ENCODE peak calls at places on chromosomes 4 and X, in five cellular contexts. B, J, I, W and S are unnamed samples.

GRCh38 chr4:94491322-94491721 is 39.6 kb downstream of the PDLIM5 start:
- DNase-seq in B (no peak), J (no peak), I (no peak), W (no peak), S (no peak)

GRCh38 chr4:113976937-113977855 is 2.3 kb downstream of the ARSJ start:
- DNase-seq in B (no peak), J (no peak), I (no peak), W (no peak), S (no peak)

GRCh38 chr4:8587469-8588195 is 4.9 kb upstream of the CPZ start:
- DNase-seq in B (no peak), J (no peak), I (no peak), W (no peak), S (no peak)

GRCh38 chrX:66004928-66005831 is 34.7 kb downstream of the VSIG4 start:
- DNase-seq in B (no peak), J (no peak), I (no peak), W (no peak), S (no peak)

GRCh38 chr4:184544711-184545409 is 70.5 kb upstream of the IRF2 start:
- DNase-seq in B (no peak), J (no peak), I (no peak), W (no peak), S (no peak)

GRCh38 chr4:3813151-3813905 is 47.1 kb downstream of the ADRA2C start:
- DNase-seq in B (no peak), J (no peak), I (no peak), W (no peak), S (no peak)

GRCh38 chrX:74450803-74451449 is 29.6 kb downstream of the SLC16A2 start:
- DNase-seq in B (no peak), J (peak), I (no peak), W (no peak), S (no peak)

GRCh38 chr4:145513020-145513621 is 31.5 kb downstream of the SMAD1 start:
- DNase-seq in B (no peak), J (no peak), I (no peak), W (no peak), S (no peak)

GRCh38 chr4:148062301-148062950 is 330.5 kb downstream of the ARHGAP10 start:
- DNase-seq in B (no peak), J (no peak), I (no peak), W (no peak), S (no peak)

GRCh38 chrX:39396358-39396995 is 595.2 kb downstream of the MID1IP1 start:
- DNase-seq in B (no peak), J (no peak), I (no peak), W (no peak), S (no peak)

GRCh38 chr4:8314691-8315255 is 45.2 kb downstream of the HTRA3 start:
- DNase-seq in B (no peak), J (no peak), I (peak), W (no peak), S (no peak)

GRCh38 chr4:123505457-123506310 is 109.1 kb downstream of the SPRY1 start:
- DNase-seq in B (no peak), J (peak), I (peak), W (peak), S (peak)

GRCh38 chr4:72076562-72076961 is 44.8 kb downstream of the NPFFR2 start:
- DNase-seq in B (no peak), J (peak), I (no peak), W (no peak), S (no peak)

GRCh38 chrX:1443496-1444075 is 9.1 kb downstream of the ASMTL start:
- DNase-seq in B (no peak), J (no peak), I (no peak), W (no peak), S (no peak)

GRCh38 chrX:49876750-49877149 is 2.5 kb upstream of the USP27X start:
- DNase-seq in B (no peak), J (peak), I (no peak), W (no peak), S (peak)

DNA sequence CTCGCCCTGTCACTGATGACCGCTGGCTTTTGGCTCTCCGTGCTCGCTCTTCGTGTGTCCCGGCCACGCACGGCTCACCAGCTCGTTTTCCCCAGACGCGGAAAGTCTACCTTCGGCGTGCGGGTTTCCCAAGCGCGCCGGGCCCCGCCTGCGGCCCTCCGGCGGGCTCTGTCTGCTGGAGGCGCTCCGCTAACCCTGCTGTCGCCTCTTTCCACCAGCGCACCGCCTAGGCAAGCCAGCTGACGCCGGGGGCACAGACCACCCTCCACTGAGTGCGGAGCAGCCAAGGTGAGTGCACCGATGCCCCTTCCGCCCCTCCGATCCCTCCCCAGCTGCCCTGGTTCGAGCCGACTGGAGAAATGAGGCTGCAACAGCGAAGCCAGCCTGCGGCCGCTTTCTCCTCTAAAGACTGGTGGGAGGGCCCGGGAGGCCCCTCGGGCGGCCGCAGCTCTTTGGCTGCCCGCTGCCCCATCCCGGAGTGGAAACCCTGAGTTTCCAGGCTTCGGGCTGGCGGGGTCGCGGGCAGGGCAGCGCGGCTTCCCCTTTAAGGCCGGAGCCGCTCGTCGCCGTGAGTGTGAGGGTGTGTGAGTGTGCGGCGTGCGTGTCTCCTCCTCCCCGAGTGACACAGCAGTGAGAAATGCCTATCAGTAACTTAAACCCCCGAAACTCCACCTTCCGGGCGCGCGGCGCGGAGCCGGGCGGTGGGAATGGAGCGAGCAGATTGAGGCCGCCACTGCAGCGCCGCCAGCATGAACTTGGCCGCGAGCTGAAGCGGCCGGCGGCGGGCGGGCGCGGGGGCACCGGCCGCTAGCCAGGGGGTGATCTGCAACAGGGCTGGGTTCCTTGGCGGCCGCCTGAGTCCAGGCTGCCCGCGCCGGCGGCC is at the start of gene MAMLD1:
- DNase-seq in B (no peak), J (peak), I (peak), W (peak), S (no peak)
- TF ChIP-seq CTCF in B (no peak), J (no peak), I (no peak), W (no peak), S (no peak)

DNA sequence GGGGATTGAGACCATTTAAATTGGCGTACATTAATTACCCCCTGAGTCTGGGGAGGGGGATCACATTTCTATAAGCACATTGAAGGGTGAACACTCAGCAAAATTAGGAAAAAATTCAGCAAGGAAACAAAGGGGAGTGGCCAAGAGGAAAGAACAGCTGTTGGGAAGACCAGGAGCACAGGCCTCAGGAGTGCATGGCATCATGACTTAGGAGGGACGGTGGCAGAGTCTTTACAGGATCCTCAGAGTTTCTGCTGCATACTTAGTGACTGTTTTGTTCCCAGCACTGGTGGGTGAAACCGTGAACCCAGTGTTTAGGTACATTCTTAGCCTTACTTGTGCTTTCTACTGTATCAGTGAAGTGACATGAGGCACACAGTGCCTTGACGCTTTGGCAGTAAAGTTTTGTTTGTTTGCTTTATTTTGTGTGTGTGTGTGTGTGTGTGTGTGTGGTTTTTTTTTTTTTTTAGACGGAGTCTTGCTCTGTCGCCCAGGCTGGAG is 121.3 kb downstream of the CBR4 start:
- DNase-seq in B (no peak), J (no peak), I (no peak), W (no peak), S (no peak)
- TF ChIP-seq CTCF in B (no peak), J (no peak), I (no peak), W (no peak), S (no peak)

DNA sequence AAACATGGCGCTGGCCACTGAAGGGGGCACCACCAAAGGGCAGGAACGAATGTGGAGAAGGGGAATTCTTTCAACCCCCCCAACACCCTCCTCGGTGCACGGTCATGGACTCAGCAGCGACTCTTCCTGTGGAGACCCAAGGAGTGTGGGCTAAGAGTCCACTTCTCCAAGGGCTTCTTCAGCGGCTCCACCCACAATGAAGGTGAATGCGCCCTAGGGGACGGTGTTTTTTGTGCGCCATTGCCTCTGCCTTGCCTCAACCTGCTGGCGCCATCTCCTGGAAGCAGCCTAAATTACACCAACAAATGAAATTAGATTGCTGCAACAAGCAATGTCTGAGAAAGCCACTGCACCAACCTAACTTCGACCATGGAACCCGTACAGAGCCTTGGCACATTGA is 169.2 kb upstream of the MAGEB18 start:
- DNase-seq in B (no peak), J (no peak), I (no peak), W (peak), S (no peak)
- TF ChIP-seq CTCF in B (peak), J (peak), I (no peak), W (peak), S (no peak)

DNA sequence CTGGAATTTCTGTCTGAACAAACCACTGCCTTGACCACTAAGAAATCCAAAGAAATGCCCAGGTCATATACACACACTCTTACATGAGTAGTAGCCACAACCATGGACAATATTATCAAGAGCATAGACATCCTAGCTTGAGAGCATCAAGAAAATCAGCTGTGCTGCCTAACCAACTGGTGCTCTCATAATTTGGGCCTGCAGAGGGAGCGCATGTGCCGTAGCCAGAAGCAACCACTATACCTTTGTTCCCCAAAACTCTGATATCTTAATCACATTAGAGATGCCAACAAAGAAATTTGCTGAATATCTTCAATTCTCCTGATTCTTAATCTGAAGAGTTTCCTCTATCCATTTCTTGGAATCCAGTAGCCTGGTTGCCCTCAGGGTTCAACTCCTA is 163.6 kb downstream of the ZNF674 start:
- DNase-seq in B (peak), J (peak), I (no peak), W (peak), S (no peak)
- TF ChIP-seq CTCF in B (peak), J (peak), I (no peak), W (peak), S (peak)

GRCh38 chr4:110510955-110511544 is 35.1 kb downstream of the ENPEP start:
- DNase-seq in B (no peak), J (no peak), I (no peak), W (peak), S (peak)
- TF ChIP-seq CTCF in B (peak), J (peak), I (peak), W (peak), S (peak)

DNA sequence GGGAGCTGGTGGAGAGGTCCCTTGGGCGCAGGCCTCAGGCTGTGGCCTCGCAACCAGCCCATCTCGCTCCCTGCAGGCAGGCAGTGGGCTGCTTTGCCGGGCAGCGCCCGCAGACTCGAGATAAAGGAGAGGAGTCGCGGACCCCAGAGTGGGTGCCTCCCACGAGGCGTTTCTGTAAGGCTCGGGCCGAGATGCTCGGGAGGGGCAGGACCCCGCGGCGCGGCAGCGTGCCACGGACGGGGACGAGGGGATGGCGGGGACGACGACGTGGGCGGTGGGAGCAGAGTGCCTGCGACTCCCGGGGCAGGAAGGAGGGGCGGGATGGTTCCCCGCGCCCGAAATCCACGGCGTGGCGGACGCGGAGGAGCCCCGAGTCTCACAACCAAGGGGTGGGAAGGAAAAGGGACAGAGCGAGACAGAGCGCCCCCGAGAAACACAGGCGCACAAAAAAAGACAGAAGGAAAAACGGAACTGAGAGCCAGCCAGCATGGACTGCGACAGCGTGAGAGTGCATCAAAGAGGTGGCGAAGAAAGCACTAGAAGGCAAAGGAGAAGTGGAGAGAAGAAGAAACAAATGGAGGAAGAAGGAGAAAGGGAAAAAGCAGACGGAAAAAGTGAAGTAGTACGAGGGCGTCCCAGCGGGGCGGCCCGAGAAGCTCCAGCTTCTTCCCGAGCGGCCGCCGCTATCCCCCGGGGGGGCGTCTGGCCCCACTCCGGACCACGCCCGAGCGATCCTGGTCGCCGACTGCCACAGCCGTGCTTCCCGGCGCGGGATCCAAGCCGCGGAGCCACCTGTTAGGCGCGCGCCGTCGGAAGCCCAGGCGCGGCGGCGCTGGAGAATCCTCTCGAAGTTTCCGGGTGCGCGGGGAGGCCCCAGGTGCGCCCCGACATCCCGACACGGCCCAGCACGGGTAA is 1.5 kb downstream of the BEND4 start:
- DNase-seq in B (no peak), J (no peak), I (no peak), W (peak), S (peak)
- TF ChIP-seq CTCF in B (no peak), J (no peak), I (no peak), W (no peak), S (no peak)

DNA sequence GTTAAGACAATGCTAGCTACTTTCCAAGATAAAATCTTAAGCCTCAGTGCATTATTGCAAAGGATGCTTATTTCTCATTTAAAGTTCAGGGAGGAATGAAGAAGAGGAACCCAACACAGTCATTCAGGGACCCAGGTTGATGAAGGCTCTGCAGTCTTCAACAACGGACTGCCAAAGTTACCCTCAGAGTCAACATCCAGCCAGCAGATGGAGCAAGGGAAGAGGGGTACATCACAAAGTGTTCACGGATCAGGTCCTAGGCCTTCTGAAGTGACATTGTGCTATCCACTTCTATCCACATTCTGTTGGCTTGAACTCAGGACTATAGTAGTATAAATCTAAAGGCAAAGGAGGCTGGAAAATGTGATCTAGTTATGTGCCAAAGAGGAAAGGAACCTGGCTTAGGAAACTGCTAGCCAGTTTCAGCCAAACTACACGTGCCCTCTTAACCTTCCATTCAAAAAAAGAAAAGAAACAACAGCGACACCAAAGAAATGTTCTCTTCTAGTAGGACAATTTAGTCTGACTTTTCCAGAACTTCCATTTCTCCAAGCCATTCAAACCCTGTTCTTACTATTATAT is 28.8 kb downstream of the NKX6-1 start:
- DNase-seq in B (no peak), J (no peak), I (no peak), W (no peak), S (no peak)
- TF ChIP-seq CTCF in B (peak), J (peak), I (no peak), W (no peak), S (no peak)

DNA sequence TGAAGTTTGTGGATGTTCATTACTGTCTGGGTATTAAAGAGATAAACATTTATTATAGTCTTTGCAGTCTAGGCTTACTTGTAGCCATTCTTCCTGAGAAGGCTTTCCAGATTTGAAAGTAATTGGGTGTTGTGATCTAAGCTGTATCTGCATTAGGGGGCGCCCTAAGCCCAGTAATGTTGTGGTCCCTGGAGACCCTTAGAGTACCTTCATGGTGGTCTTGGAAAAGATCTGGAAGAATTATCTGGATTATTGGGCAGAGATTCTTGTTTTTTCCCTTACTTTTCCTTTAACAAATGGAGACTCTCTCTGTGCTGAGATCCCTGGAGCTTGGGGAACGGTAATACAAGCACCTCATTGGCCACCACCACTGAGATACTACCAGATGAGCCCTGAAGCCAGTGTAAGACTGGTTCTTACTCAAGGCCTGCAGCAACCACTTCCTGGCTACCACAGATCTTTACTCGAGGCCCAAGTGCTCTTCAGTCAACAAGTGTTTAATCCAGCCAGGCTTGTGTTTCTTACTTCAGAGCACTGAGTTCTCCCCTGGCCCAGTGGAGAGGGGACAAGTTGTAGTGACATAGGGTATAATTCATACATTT is 63.1 kb downstream of the RTL3 start:
- DNase-seq in B (no peak), J (no peak), I (no peak), W (peak), S (no peak)
- TF ChIP-seq CTCF in B (no peak), J (peak), I (no peak), W (peak), S (no peak)

DNA sequence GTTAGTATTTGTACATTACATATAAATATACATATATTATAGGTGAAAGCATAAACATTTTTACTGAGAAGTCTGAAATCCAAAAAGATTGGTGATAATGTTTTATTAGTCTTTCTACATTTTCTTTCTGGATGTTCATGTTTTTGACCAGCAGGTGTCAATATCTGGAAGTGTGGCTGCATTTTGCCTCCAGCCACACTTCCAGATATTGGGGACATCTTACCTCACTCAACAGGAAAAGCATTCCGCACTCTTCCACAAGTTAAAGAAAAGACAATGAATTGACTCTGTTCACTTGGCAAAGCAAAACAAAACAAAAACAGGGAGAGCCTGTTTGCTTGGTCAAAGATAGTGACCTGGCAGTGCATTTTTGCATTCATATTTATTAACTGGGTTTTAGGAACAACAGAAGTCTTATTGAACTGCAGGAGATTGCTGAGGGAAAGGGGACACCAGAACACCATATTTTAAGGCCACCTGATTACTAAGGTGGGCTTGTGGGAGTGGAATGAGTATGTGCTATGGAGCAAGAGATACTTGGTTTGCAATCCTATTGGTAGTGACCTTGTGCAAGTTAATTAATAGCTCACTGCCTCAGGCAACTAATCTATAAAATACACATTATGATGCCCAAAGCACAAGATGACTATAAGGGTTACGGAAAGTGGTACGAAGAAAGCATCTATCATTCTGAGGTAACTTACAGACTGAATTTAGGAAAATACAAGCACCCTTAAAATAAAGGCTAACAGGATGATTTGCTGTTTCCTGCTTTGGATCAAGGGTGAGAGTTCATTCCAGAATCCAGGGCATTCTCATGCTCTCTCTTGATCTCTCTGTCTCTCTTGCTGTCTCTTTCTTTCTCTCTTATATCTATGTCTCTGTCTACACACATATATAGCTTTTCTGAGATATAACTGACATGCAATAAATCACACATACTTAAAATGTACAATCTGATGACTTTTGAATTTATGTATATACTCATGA is 389.9 kb upstream of the EMCN start:
- DNase-seq in B (no peak), J (no peak), I (no peak), W (no peak), S (no peak)
- TF ChIP-seq CTCF in B (peak), J (peak), I (no peak), W (no peak), S (peak)